ENCODE peak calls at places on chromosomes 6 and 20, in nine cellular contexts. G is OCI-LY7, Q is activated B cell treated with CpG ODN at 0.5 μM for 24 hours, W is IMR-90, O is brain microvascular endothelial cell, J is retinal pigment epithelial cell, P is fibroblast of pulmonary artery, H is cardiac muscle cell, K is tibial artery. A is an unnamed sample.

GRCh38 chr6:99148111-99148510 is 200.4 kb upstream of the FBXL4 start:
- DNase-seq in H (no peak), Q (no peak), J (no peak), P (no peak), K (no peak), W (no peak), O (no peak), G (no peak), A (no peak)

GRCh38 chr20:48877299-48877698 is 44.2 kb upstream of the ARFGEF2 start:
- DNase-seq in O (peak; percentile 12), P (no peak), K (no peak), J (no peak), W (no peak), H (no peak), Q (no peak), G (peak; percentile 76), A (no peak)

GRCh38 chr20:18694071-18694470 is 106.2 kb downstream of the DTD1 start:
- DNase-seq in Q (no peak), G (no peak), J (no peak), W (no peak), H (no peak), K (no peak), O (no peak), P (no peak), A (no peak)

GRCh38 chr20:37567671-37568588 is 40.3 kb upstream of the BLCAP start:
- DNase-seq in P (peak; percentile 4), O (no peak), H (peak; percentile 14), K (peak; percentile 17), G (no peak), J (no peak), Q (no peak), W (no peak), A (no peak)

GRCh38 chr6:35238843-35239289 is 20.7 kb upstream of the ZNF76 start:
- DNase-seq in O (no peak), G (no peak), H (peak; percentile 93), K (peak; percentile 91), Q (no peak), J (no peak), W (no peak), P (peak; percentile 84), A (no peak)

GRCh38 chr20:59939052-59939878 is 840 bp downstream of the PPP1R3D start:
- DNase-seq in Q (peak; percentile 20), J (no peak), O (no peak), W (no peak), P (peak; percentile 21), G (no peak), K (peak; percentile 68), H (no peak), A (no peak)

GRCh38 chr6:43636312-43636667 is 650 bp downstream of the MAD2L1BP start:
- DNase-seq in W (peak; percentile 11), P (peak; percentile 17), G (peak; percentile 26), K (no peak), O (peak; percentile 14), Q (no peak), J (no peak), H (peak; percentile 9), A (no peak)

GRCh38 chr6:31559958-31560696 is 12.0 kb upstream of the LTA start:
- DNase-seq in O (peak; percentile 51), H (peak; percentile 76), W (peak; percentile 52), G (peak; percentile 90), K (peak; percentile 75), J (no peak), P (peak; percentile 77), Q (peak; percentile 52), A (no peak)

GRCh38 chr20:5511930-5512329 is 195.2 kb upstream of the PROKR2 start:
- DNase-seq in G (no peak), W (no peak), H (no peak), Q (no peak), K (no peak), O (no peak), J (no peak), P (no peak), A (no peak)

GRCh38 chr6:1244278-1244677 is 67.6 kb upstream of the FOXQ1 start:
- DNase-seq in G (no peak), P (no peak), O (no peak), J (no peak), K (no peak), W (no peak), Q (no peak), H (no peak), A (no peak)

GRCh38 chr20:20454850-20455627 is 87.1 kb downstream of the INSM1 start:
- DNase-seq in G (no peak), O (no peak), Q (no peak), W (no peak), K (no peak), P (no peak), J (no peak), H (no peak), A (no peak)
- TF ChIP-seq CTCF in G (no peak), O (no peak), Q (no peak), W (no peak), K (no peak), P (no peak), J (no peak), H (no peak), A (no peak)

DNA sequence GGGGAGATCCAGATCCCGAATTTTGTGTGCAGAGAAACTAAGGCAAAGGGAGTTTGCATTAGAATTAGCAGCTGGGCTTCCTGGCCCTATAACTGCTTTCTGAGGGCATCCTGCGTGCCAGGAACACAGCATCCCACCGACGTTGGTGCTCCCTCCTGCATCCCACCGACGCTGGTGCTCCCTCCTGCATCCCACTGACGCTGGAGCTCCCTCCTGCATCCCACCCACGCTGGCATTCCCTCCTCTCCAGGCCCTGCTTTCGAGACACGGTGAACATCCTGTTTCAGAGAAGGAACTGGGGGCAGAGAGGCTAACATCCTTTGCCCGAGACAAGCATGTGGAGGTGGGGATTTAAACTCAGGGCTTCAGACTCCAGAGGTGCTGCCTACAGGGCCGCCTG is 44.4 kb downstream of the DACT2 start:
- DNase-seq in Q (no peak), J (no peak), H (no peak), K (peak; percentile 16), W (no peak), G (no peak), O (no peak), P (no peak), A (no peak)
- TF ChIP-seq CTCF in Q (no peak), J (no peak), H (no peak), K (no peak), W (no peak), G (no peak), O (no peak), P (no peak), A (no peak)

GRCh38 chr20:36542019-36542488 is 735 bp downstream of the MYL9 start:
- DNase-seq in H (peak; percentile 71), J (no peak), W (peak; percentile 70), K (peak; percentile 87), Q (no peak), G (no peak), O (peak; percentile 56), P (peak; percentile 64), A (no peak)
- TF ChIP-seq CTCF in H (peak; percentile 81), J (peak; percentile 73), W (peak; percentile 59), K (peak; percentile 69), Q (no peak), G (peak; percentile 50), O (peak; percentile 82), P (peak; percentile 65), A (peak; percentile 79)

DNA sequence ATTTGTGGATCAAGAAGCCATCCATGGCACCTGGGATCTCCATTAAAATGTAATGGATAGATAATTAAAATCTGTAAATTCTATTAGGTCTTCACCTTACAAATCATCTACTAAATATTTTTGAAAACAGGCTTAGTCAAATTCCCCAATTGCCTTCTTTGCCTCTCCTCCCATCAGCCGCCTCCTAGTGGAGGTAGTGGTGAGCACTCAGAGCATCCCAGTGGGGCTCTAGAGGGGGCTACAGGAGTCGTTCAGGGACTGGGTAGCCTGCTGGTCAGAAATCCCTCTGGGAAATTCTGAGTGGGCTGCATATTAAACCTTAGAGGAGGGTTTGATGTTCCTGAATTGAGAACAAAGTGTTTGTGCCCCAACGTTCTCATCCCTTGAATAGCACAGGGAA is 20.8 kb upstream of the PAX1 start:
- DNase-seq in G (no peak), W (no peak), Q (no peak), K (no peak), P (no peak), H (no peak), J (no peak), O (no peak), A (no peak)
- TF ChIP-seq CTCF in G (peak; percentile 36), W (no peak), Q (no peak), K (no peak), P (no peak), H (no peak), J (no peak), O (no peak), A (no peak)

DNA sequence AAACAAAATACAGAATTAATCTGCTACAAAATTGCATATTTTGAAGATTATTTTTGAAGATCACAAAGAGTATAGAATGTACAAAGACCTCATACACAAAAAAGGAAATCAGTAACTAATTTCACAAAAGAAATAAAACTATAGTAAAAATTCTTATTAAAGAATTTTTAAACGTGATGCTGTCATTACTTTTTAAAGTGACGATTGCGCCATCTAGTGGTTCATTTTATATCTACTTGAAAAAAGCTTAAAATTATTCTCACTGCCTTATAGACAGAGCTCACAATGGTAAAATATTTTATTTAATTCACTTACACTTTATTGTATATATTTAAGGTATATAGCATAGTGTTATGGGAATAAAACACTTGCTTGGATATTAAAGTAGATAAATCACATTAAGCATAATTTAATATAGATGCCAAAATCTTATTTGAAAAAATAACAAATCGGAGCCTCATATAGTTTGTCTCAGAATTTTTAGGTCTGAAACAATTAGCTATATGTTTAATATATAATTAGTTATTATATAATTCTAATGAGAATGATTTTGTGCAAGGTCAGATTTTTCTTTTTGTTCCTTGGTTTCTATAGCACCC is 128.8 kb downstream of the PHF3 start:
- DNase-seq in W (peak; percentile 52), G (peak; percentile 71), H (peak; percentile 64), P (peak; percentile 73), K (no peak), J (no peak), O (no peak), Q (no peak), A (no peak)
- TF ChIP-seq CTCF in W (peak; percentile 61), G (peak; percentile 89), H (peak; percentile 26), P (peak; percentile 35), K (peak; percentile 38), J (peak; percentile 27), O (peak; percentile 10), Q (no peak), A (peak; percentile 2)

GRCh38 chr6:132614554-132614953 is 9.5 kb downstream of the TAAR2 start:
- DNase-seq in K (no peak), P (no peak), G (no peak), W (no peak), Q (no peak), J (no peak), O (no peak), H (no peak), A (no peak)

GRCh38 chr6:132612449-132613116 is 11.5 kb downstream of the TAAR2 start:
- DNase-seq in O (no peak), K (no peak), W (no peak), Q (no peak), J (no peak), P (no peak), H (no peak), G (no peak), A (no peak)

GRCh38 chr6:132607544-132608233 is 16.4 kb downstream of the TAAR2 start:
- DNase-seq in G (no peak), Q (no peak), W (no peak), H (no peak), J (no peak), K (no peak), P (no peak), O (no peak), A (no peak)

GRCh38 chr6:132611616-132612015 is 12.5 kb downstream of the TAAR2 start:
- DNase-seq in J (no peak), O (no peak), H (no peak), P (no peak), W (no peak), G (no peak), K (no peak), Q (no peak), A (no peak)
- TF ChIP-seq CTCF in J (no peak), O (no peak), H (no peak), P (no peak), W (no peak), G (no peak), K (no peak), Q (no peak), A (no peak)